ENCODE peak calls at places on chromosome 18, in six cellular contexts. One of them, this sample, is unnamed. For H3K4me1 and H3K9me3, the result is how much of the 10 kb centered on the place peaks cover.

GRCh38 chr18:44680271-44681038 is at the start of gene SETBP1:
- DNase-seq in HCT116: no peak
- DNase-seq in tibial nerve: peak
- DNase-seq in body of pancreas: peak
- DNase-seq in IMR-90: peak
- DNase-seq in sigmoid colon: peak
- DNase-seq in this sample: peak

GRCh38 chr18:4004176-4004829 is 450.8 kb downstream of the DLGAP1 start:
- DNase-seq in HCT116: peak
- DNase-seq in tibial nerve: no peak
- DNase-seq in body of pancreas: no peak
- DNase-seq in IMR-90: peak
- DNase-seq in sigmoid colon: no peak
- DNase-seq in this sample: no peak

GRCh38 chr18:48623468-48624220 is 84.8 kb downstream of the CTIF start:
- DNase-seq in HCT116: no peak
- DNase-seq in tibial nerve: no peak
- DNase-seq in body of pancreas: no peak
- DNase-seq in IMR-90: peak
- DNase-seq in sigmoid colon: no peak
- DNase-seq in this sample: no peak

GRCh38 chr18:34085140-34085739 is 139.5 kb downstream of the NOL4 start:
- DNase-seq in HCT116: no peak
- DNase-seq in tibial nerve: no peak
- DNase-seq in body of pancreas: no peak
- DNase-seq in IMR-90: no peak
- DNase-seq in sigmoid colon: no peak
- DNase-seq in this sample: no peak

GRCh38 chr18:12307871-12308385 is at the start of gene TUBB6:
- DNase-seq in HCT116: no peak
- DNase-seq in tibial nerve: peak
- DNase-seq in body of pancreas: peak
- DNase-seq in IMR-90: peak
- DNase-seq in sigmoid colon: peak
- DNase-seq in this sample: peak

GRCh38 chr18:7733642-7734041 is 166.5 kb downstream of the PTPRM start:
- DNase-seq in HCT116: no peak
- DNase-seq in tibial nerve: no peak
- DNase-seq in body of pancreas: no peak
- DNase-seq in IMR-90: peak
- DNase-seq in sigmoid colon: no peak
- DNase-seq in this sample: no peak

GRCh38 chr18:40863801-40864200 is 1091.2 kb upstream of the PIK3C3 start:
- DNase-seq in HCT116: no peak
- DNase-seq in tibial nerve: no peak
- DNase-seq in body of pancreas: no peak
- DNase-seq in IMR-90: no peak
- DNase-seq in sigmoid colon: no peak
- DNase-seq in this sample: no peak

GRCh38 chr18:68623342-68623741 is 91.6 kb downstream of the TMX3 start:
- DNase-seq in HCT116: peak
- DNase-seq in tibial nerve: peak
- DNase-seq in body of pancreas: peak
- DNase-seq in IMR-90: peak
- DNase-seq in sigmoid colon: peak
- DNase-seq in this sample: no peak

GRCh38 chr18:46877329-46877987 is 39.8 kb downstream of the PIAS2 start:
- DNase-seq in HCT116: no peak
- DNase-seq in tibial nerve: no peak
- DNase-seq in body of pancreas: no peak
- DNase-seq in IMR-90: no peak
- DNase-seq in sigmoid colon: no peak
- DNase-seq in this sample: no peak

GRCh38 chr18:57051586-57052044 is 95.3 kb upstream of the BOD1L2 start:
- DNase-seq in HCT116: no peak
- DNase-seq in tibial nerve: no peak
- DNase-seq in body of pancreas: no peak
- DNase-seq in IMR-90: no peak
- DNase-seq in sigmoid colon: no peak
- DNase-seq in this sample: peak

GRCh38 chr18:45839415-45840395 is 14.2 kb downstream of the SIGLEC15 start:
- DNase-seq in HCT116: peak
- DNase-seq in tibial nerve: no peak
- DNase-seq in body of pancreas: peak
- DNase-seq in IMR-90: peak
- DNase-seq in sigmoid colon: no peak
- DNase-seq in this sample: no peak

GRCh38 chr18:64131314-64131713 is 17.6 kb downstream of the LINC00305 start:
- DNase-seq in HCT116: no peak
- DNase-seq in tibial nerve: no peak
- DNase-seq in body of pancreas: no peak
- DNase-seq in IMR-90: no peak
- DNase-seq in sigmoid colon: no peak
- DNase-seq in this sample: no peak

GRCh38 chr18:10274327-10274726 is 180.1 kb upstream of the APCDD1 start:
- DNase-seq in HCT116: no peak
- DNase-seq in tibial nerve: no peak
- DNase-seq in body of pancreas: no peak
- DNase-seq in IMR-90: peak
- DNase-seq in sigmoid colon: peak
- DNase-seq in this sample: no peak

GRCh38 chr18:60060578-60060977 is 160.8 kb downstream of the PMAIP1 start:
- DNase-seq in HCT116: no peak
- DNase-seq in tibial nerve: no peak
- DNase-seq in body of pancreas: no peak
- DNase-seq in IMR-90: no peak
- DNase-seq in sigmoid colon: no peak
- DNase-seq in this sample: no peak

GRCh38 chr18:50268022-50268747 is 1.9 kb upstream of the CFAP53 start:
- DNase-seq in HCT116: no peak
- DNase-seq in tibial nerve: peak
- DNase-seq in body of pancreas: peak
- DNase-seq in IMR-90: peak
- DNase-seq in sigmoid colon: peak
- DNase-seq in this sample: peak

GRCh38 chr18:50262977-50263376 is 3.3 kb downstream of the CFAP53 start:
- DNase-seq in HCT116: no peak
- DNase-seq in tibial nerve: no peak
- DNase-seq in body of pancreas: no peak
- DNase-seq in IMR-90: no peak
- DNase-seq in sigmoid colon: no peak
- DNase-seq in this sample: no peak

GRCh38 chr18:50266248-50266704 is at the start of gene CFAP53:
- DNase-seq in HCT116: no peak
- DNase-seq in tibial nerve: peak
- DNase-seq in body of pancreas: peak
- DNase-seq in IMR-90: peak
- DNase-seq in sigmoid colon: peak
- DNase-seq in this sample: peak
- TF ChIP-seq POLR2A in HCT116: no peak
- TF ChIP-seq POLR2A in tibial nerve: no peak
- TF ChIP-seq POLR2A in body of pancreas: peak
- TF ChIP-seq POLR2A in IMR-90: peak
- TF ChIP-seq POLR2A in sigmoid colon: no peak
- TF ChIP-seq POLR2A in this sample: no peak

GRCh38 chr18:77053616-77054287 is 78.8 kb downstream of the MBP start:
- DNase-seq in HCT116: no peak
- DNase-seq in tibial nerve: no peak
- DNase-seq in body of pancreas: no peak
- DNase-seq in IMR-90: no peak
- DNase-seq in sigmoid colon: no peak
- DNase-seq in this sample: no peak
- H3K4me1 ChIP-seq in HCT116: under half
- H3K4me1 ChIP-seq in tibial nerve: under half
- H3K4me1 ChIP-seq in body of pancreas: under half
- H3K4me1 ChIP-seq in IMR-90: under half
- H3K4me1 ChIP-seq in sigmoid colon: under half
- H3K4me1 ChIP-seq in this sample: under half

GRCh38 chr18:812123-812672 is at the start of gene YES1:
- DNase-seq in HCT116: peak
- DNase-seq in tibial nerve: peak
- DNase-seq in body of pancreas: peak
- DNase-seq in IMR-90: peak
- DNase-seq in sigmoid colon: peak
- DNase-seq in this sample: peak
- H3K9me3 ChIP-seq in HCT116: under half
- H3K9me3 ChIP-seq in tibial nerve: under half
- H3K9me3 ChIP-seq in body of pancreas: under half
- H3K9me3 ChIP-seq in IMR-90: under half
- H3K9me3 ChIP-seq in sigmoid colon: under half
- H3K9me3 ChIP-seq in this sample: under half

GRCh38 chr18:76494181-76494540 is 881 bp downstream of the ZNF516 start:
- DNase-seq in HCT116: no peak
- DNase-seq in tibial nerve: peak
- DNase-seq in body of pancreas: peak
- DNase-seq in IMR-90: peak
- DNase-seq in sigmoid colon: no peak
- DNase-seq in this sample: peak

GRCh38 chr18:76494541-76495403 is at the start of gene ZNF516:
- DNase-seq in HCT116: no peak
- DNase-seq in tibial nerve: peak
- DNase-seq in body of pancreas: peak
- DNase-seq in IMR-90: peak
- DNase-seq in sigmoid colon: no peak
- DNase-seq in this sample: peak

GRCh38 chr18:76491801-76492668 is 3.0 kb downstream of the ZNF516 start:
- DNase-seq in HCT116: no peak
- DNase-seq in tibial nerve: peak
- DNase-seq in body of pancreas: peak
- DNase-seq in IMR-90: peak
- DNase-seq in sigmoid colon: peak
- DNase-seq in this sample: peak

GRCh38 chr18:76492669-76493212 is 2.3 kb downstream of the ZNF516 start:
- DNase-seq in HCT116: peak
- DNase-seq in tibial nerve: peak
- DNase-seq in body of pancreas: peak
- DNase-seq in IMR-90: peak
- DNase-seq in sigmoid colon: peak
- DNase-seq in this sample: peak

DNA sequence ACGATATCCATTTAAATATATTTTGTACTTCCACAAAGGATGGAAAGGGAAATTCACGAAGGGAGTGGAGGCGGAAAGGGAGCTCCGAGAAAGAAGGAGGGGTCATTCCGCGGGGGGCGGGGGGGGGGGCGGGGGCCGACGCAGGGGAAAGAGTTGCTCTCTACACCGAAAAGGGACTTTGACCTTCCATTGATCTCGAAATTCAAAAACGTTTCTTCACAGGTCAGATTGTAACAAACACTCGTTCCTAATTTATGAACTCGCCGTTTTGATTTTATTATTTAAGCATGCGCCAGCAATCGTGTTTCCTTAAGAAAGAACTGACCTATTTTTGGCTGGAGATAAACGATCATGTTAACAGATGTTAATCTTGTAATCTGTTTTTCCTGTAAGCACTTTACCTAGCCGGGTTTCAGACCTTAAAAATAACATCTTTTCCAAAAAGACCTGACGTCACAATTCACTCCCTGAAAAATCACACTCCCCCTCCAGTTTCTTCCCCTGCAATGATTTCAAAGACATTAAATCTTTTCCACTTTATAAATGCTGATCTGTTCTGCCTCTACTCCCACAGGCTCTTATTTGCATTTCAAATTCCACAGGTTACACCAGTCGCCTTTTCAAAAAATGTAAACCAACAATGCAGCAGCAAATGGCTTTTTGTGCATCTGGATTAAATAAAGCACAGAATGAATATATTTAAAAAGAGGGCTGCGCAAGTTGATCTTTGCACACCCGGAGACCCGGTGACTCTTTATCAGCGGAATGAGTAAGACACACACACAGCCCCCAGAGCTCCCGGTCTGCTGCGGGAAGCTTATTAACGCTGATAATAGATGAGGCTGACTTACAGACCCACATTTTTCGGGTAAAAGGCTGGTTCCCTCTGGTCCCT is 1.6 kb downstream of the ZNF516 start:
- DNase-seq in HCT116: no peak
- DNase-seq in tibial nerve: peak
- DNase-seq in body of pancreas: no peak
- DNase-seq in IMR-90: peak
- DNase-seq in sigmoid colon: no peak
- DNase-seq in this sample: peak
- TF ChIP-seq POLR2A in HCT116: no peak
- TF ChIP-seq POLR2A in tibial nerve: no peak
- TF ChIP-seq POLR2A in body of pancreas: no peak
- TF ChIP-seq POLR2A in IMR-90: no peak
- TF ChIP-seq POLR2A in sigmoid colon: no peak
- TF ChIP-seq POLR2A in this sample: peak